ENCODE peak calls at places on chromosomes 6 and 20, in six cellular contexts. One of them, this sample, is unnamed.

GRCh38 chr20:45254867-45255266 is 503 bp upstream of the SLPI start:
- DNase-seq in heart left ventricle: no peak
- DNase-seq in stomach: no peak
- DNase-seq in transverse colon: no peak
- DNase-seq in suprapubic skin: no peak
- DNase-seq in uterus: no peak
- DNase-seq in this sample: no peak

GRCh38 chr6:9537381-9537780 is 877.5 kb downstream of the TFAP2A start:
- DNase-seq in transverse colon: no peak
- DNase-seq in uterus: no peak
- DNase-seq in heart left ventricle: no peak
- DNase-seq in stomach: no peak
- DNase-seq in suprapubic skin: no peak
- DNase-seq in this sample: no peak

GRCh38 chr20:50460608-50461268 is 49.4 kb upstream of the PTPN1 start:
- DNase-seq in transverse colon: peak
- DNase-seq in uterus: peak
- DNase-seq in heart left ventricle: peak
- DNase-seq in suprapubic skin: peak
- DNase-seq in stomach: peak
- DNase-seq in this sample: peak

GRCh38 chr6:11810854-11811643 is 32.4 kb upstream of the ADTRP start:
- DNase-seq in uterus: no peak
- DNase-seq in heart left ventricle: peak
- DNase-seq in transverse colon: no peak
- DNase-seq in suprapubic skin: no peak
- DNase-seq in stomach: no peak
- DNase-seq in this sample: no peak

GRCh38 chr20:59771506-59772372 is 161.7 kb downstream of the SYCP2 start:
- DNase-seq in suprapubic skin: no peak
- DNase-seq in transverse colon: no peak
- DNase-seq in uterus: no peak
- DNase-seq in stomach: no peak
- DNase-seq in heart left ventricle: peak
- DNase-seq in this sample: peak

GRCh38 chr20:46111028-46111835 is 6.9 kb upstream of the CD40 start:
- DNase-seq in suprapubic skin: no peak
- DNase-seq in stomach: no peak
- DNase-seq in uterus: no peak
- DNase-seq in transverse colon: peak
- DNase-seq in heart left ventricle: peak
- DNase-seq in this sample: peak

GRCh38 chr20:62030834-62031434 is 34.7 kb downstream of the TAF4 start:
- DNase-seq in uterus: no peak
- DNase-seq in transverse colon: no peak
- DNase-seq in suprapubic skin: no peak
- DNase-seq in heart left ventricle: peak
- DNase-seq in stomach: no peak
- DNase-seq in this sample: peak

GRCh38 chr6:53795702-53796450 is 1.1 kb downstream of the LRRC1 start:
- DNase-seq in transverse colon: peak
- DNase-seq in heart left ventricle: peak
- DNase-seq in uterus: peak
- DNase-seq in suprapubic skin: peak
- DNase-seq in stomach: peak
- DNase-seq in this sample: peak

GRCh38 chr20:11338506-11339306 is 579.0 kb upstream of the BTBD3 start:
- DNase-seq in stomach: no peak
- DNase-seq in heart left ventricle: no peak
- DNase-seq in uterus: no peak
- DNase-seq in suprapubic skin: no peak
- DNase-seq in transverse colon: no peak
- DNase-seq in this sample: no peak

GRCh38 chr6:71419954-71420692 is 131.5 kb downstream of the OGFRL1 start:
- DNase-seq in suprapubic skin: peak
- DNase-seq in uterus: peak
- DNase-seq in stomach: peak
- DNase-seq in heart left ventricle: peak
- DNase-seq in transverse colon: peak
- DNase-seq in this sample: no peak

GRCh38 chr6:71419217-71419953 is 130.8 kb downstream of the OGFRL1 start:
- DNase-seq in heart left ventricle: peak
- DNase-seq in transverse colon: no peak
- DNase-seq in suprapubic skin: no peak
- DNase-seq in uterus: peak
- DNase-seq in stomach: no peak
- DNase-seq in this sample: no peak

GRCh38 chr6:71421611-71422010 is 133.0 kb downstream of the OGFRL1 start:
- DNase-seq in stomach: no peak
- DNase-seq in heart left ventricle: no peak
- DNase-seq in transverse colon: no peak
- DNase-seq in suprapubic skin: no peak
- DNase-seq in uterus: no peak
- DNase-seq in this sample: no peak

DNA sequence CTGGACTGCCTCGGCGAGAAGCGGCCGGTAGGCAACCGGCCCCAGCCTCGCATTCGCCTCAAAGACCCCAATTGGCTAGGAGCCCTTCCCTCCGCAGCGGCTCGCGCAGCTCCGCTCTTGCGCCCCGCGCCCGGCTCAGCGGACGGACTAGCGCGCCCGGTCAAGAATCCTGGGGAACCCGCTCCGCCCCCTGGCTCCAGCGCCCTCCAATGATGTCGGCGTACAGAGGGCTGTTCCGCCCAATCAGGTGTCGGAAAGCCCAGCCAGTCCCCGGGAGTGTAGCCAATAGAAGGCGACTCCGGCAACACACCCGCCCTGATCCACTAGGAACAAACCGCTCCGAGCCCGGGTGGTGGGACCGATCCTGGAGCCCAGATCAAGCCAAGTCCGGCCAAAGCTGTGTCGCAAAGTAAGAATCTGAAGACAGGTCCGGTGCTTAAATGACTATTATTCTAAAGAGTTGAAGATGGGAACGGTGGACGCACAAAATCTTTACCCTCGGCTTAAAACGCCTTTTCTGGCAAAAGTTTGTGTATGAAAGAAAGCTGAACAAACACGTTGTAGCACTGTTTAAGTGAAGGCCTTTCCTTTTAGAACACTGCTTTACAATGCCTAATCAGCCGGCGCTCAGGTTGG is 132.2 kb downstream of the OGFRL1 start:
- DNase-seq in transverse colon: peak
- DNase-seq in stomach: peak
- DNase-seq in heart left ventricle: peak
- DNase-seq in suprapubic skin: peak
- DNase-seq in uterus: peak
- DNase-seq in this sample: peak
- TF ChIP-seq POLR2A in transverse colon: peak
- TF ChIP-seq POLR2A in stomach: no peak
- TF ChIP-seq POLR2A in heart left ventricle: peak
- TF ChIP-seq POLR2A in suprapubic skin: no peak
- TF ChIP-seq POLR2A in uterus: peak
- TF ChIP-seq POLR2A in this sample: peak

GRCh38 chr6:26254666-26255176 is 110.3 kb upstream of the BTN3A2 start:
- DNase-seq in stomach: no peak
- DNase-seq in heart left ventricle: no peak
- DNase-seq in suprapubic skin: no peak
- DNase-seq in uterus: no peak
- DNase-seq in transverse colon: no peak
- DNase-seq in this sample: no peak
- H3K4me3 ChIP-seq in stomach: no peak
- H3K4me3 ChIP-seq in heart left ventricle: no peak
- H3K4me3 ChIP-seq in suprapubic skin: no peak
- H3K4me3 ChIP-seq in uterus: no peak
- H3K4me3 ChIP-seq in transverse colon: no peak
- H3K4me3 ChIP-seq in this sample: no peak

GRCh38 chr20:63864545-63864977 is 509 bp upstream of the TPD52L2 start:
- DNase-seq in uterus: no peak
- DNase-seq in transverse colon: no peak
- DNase-seq in heart left ventricle: no peak
- DNase-seq in stomach: no peak
- DNase-seq in suprapubic skin: no peak
- DNase-seq in this sample: no peak
- TF ChIP-seq CTCF in uterus: no peak
- TF ChIP-seq CTCF in transverse colon: no peak
- TF ChIP-seq CTCF in heart left ventricle: no peak
- TF ChIP-seq CTCF in stomach: no peak
- TF ChIP-seq CTCF in suprapubic skin: no peak
- TF ChIP-seq CTCF in this sample: no peak

GRCh38 chr6:159679091-159680077 is 13.7 kb downstream of the SOD2 start:
- DNase-seq in suprapubic skin: no peak
- DNase-seq in uterus: no peak
- DNase-seq in transverse colon: no peak
- DNase-seq in heart left ventricle: no peak
- DNase-seq in stomach: no peak
- DNase-seq in this sample: no peak
- TF ChIP-seq POLR2A in suprapubic skin: no peak
- TF ChIP-seq POLR2A in uterus: no peak
- TF ChIP-seq POLR2A in transverse colon: no peak
- TF ChIP-seq POLR2A in heart left ventricle: no peak
- TF ChIP-seq POLR2A in stomach: no peak
- TF ChIP-seq POLR2A in this sample: no peak

GRCh38 chr6:142803495-142804049 is 141.4 kb downstream of the HIVEP2 start:
- DNase-seq in suprapubic skin: no peak
- DNase-seq in heart left ventricle: no peak
- DNase-seq in transverse colon: no peak
- DNase-seq in uterus: no peak
- DNase-seq in stomach: no peak
- DNase-seq in this sample: no peak

GRCh38 chr6:142804490-142804889 is 140.5 kb downstream of the HIVEP2 start:
- DNase-seq in stomach: no peak
- DNase-seq in suprapubic skin: no peak
- DNase-seq in heart left ventricle: no peak
- DNase-seq in uterus: no peak
- DNase-seq in transverse colon: no peak
- DNase-seq in this sample: no peak

GRCh38 chr6:142800240-142800639 is 144.7 kb downstream of the HIVEP2 start:
- DNase-seq in heart left ventricle: no peak
- DNase-seq in suprapubic skin: no peak
- DNase-seq in uterus: no peak
- DNase-seq in transverse colon: no peak
- DNase-seq in stomach: no peak
- DNase-seq in this sample: no peak

GRCh38 chr6:142803027-142803426 is 141.9 kb downstream of the HIVEP2 start:
- DNase-seq in stomach: no peak
- DNase-seq in transverse colon: no peak
- DNase-seq in suprapubic skin: no peak
- DNase-seq in heart left ventricle: no peak
- DNase-seq in uterus: no peak
- DNase-seq in this sample: no peak

DNA sequence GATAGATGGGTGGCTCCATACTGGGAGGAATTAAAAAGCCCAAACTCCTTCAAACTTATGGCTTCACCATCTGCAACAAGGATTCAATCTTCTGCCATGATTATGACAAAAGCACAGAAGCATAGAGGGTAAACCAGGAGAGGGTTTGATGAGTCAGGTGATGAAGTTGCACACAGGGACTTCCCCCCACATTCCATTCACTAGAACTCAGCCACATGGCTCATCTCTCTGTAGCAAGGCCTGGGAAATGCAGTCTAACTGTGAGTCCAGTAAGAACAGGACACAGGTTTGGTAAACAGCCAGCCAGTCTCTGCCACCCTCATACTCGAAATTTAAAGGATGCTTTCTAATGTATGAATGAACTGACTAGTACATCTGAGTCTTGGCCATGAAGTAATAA is 142.9 kb downstream of the HIVEP2 start:
- DNase-seq in heart left ventricle: no peak
- DNase-seq in uterus: no peak
- DNase-seq in stomach: no peak
- DNase-seq in transverse colon: no peak
- DNase-seq in suprapubic skin: no peak
- DNase-seq in this sample: no peak
- H3K4me3 ChIP-seq in heart left ventricle: no peak
- H3K4me3 ChIP-seq in uterus: no peak
- H3K4me3 ChIP-seq in stomach: no peak
- H3K4me3 ChIP-seq in transverse colon: no peak
- H3K4me3 ChIP-seq in suprapubic skin: no peak
- H3K4me3 ChIP-seq in this sample: no peak

DNA sequence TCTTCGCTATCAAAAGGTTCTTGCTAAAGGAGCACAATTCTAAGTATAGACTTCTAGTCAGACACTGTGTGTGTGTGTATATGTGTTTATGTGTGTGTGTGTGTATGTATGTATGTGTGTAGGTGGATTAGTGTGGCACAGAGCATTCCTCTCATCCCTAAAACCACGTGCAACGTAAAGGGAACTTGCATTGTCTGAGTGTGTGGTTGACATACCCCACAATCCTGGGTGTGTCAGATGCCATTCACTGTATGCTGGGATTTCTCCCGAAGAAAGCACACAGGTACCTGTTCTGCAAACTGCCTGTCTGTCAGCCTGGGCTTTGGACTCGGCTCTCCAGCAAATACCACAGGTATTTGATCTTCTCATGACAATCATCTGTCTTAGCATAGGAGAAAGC is 42.3 kb upstream of the TBC1D7 start:
- DNase-seq in uterus: no peak
- DNase-seq in stomach: no peak
- DNase-seq in heart left ventricle: no peak
- DNase-seq in suprapubic skin: peak
- DNase-seq in transverse colon: no peak
- DNase-seq in this sample: no peak
- TF ChIP-seq CTCF in uterus: no peak
- TF ChIP-seq CTCF in stomach: no peak
- TF ChIP-seq CTCF in heart left ventricle: no peak
- TF ChIP-seq CTCF in suprapubic skin: no peak
- TF ChIP-seq CTCF in transverse colon: no peak
- TF ChIP-seq CTCF in this sample: no peak

DNA sequence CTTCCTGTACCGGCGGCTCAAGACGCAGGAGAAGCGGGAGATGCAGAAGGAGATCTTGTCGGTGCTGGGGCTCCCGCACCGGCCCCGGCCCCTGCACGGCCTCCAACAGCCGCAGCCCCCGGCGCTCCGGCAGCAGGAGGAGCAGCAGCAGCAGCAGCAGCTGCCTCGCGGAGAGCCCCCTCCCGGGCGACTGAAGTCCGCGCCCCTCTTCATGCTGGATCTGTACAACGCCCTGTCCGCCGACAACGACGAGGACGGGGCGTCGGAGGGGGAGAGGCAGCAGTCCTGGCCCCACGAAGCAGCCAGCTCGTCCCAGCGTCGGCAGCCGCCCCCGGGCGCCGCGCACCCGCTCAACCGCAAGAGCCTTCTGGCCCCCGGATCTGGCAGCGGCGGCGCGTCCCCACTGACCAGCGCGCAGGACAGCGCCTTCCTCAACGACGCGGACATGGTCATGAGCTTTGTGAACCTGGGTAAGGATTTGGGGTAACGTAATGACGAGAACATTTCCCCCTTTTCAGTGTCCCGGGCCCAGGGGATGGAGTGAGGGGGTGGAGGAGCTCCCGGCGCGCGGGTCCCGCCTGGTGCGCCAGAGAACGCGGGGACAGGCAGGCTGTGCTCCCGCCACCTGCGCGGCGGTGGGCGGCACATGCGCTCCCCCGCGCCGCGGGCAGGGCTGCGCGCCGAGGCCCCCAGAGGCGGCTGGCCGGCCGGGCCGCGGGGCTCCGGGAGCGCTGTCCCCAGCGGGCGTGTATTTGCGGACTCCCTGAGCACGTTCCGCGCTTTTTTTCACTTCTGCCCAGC is 1.5 kb downstream of the BMP6 start:
- DNase-seq in transverse colon: no peak
- DNase-seq in uterus: no peak
- DNase-seq in suprapubic skin: no peak
- DNase-seq in heart left ventricle: peak
- DNase-seq in stomach: no peak
- DNase-seq in this sample: no peak
- TF ChIP-seq POLR2A in transverse colon: no peak
- TF ChIP-seq POLR2A in uterus: no peak
- TF ChIP-seq POLR2A in suprapubic skin: no peak
- TF ChIP-seq POLR2A in heart left ventricle: no peak
- TF ChIP-seq POLR2A in stomach: no peak
- TF ChIP-seq POLR2A in this sample: no peak